ENCODE peak calls at places on chromosomes 11 and 22, in eight cellular contexts. A is brain microvascular endothelial cell, V is bronchial epithelial cell, D is ovary, Z is mesenteric fat pad, B is dermis microvascular lymphatic vessel endothelial cell, L is left ventricle myocardium inferior, T is iPS DF 6.9. P is an unnamed sample.

GRCh38 chr22:35568751-35569725 is 28.4 kb downstream of the RASD2 start:
- DNase-seq in A (peak), V (peak), D (no peak), Z (no peak), B (no peak), L (no peak), T (no peak), P (no peak)

GRCh38 chr11:28606930-28607329 is 498.7 kb downstream of the METTL15 start:
- DNase-seq in A (peak), V (peak), D (peak), Z (no peak), B (no peak), L (no peak), T (no peak), P (no peak)

GRCh38 chr22:16824718-16825687 is at the start of gene XKR3:
- DNase-seq in A (no peak), V (no peak), D (no peak), Z (no peak), B (no peak), L (no peak), T (no peak), P (no peak)

GRCh38 chr11:831951-832528 is 712 bp upstream of the CD151 start:
- DNase-seq in A (no peak), V (no peak), D (no peak), Z (no peak), B (no peak), L (no peak), T (no peak), P (no peak)

GRCh38 chr22:43541462-43542407 is 129.9 kb downstream of the MPPED1 start:
- DNase-seq in A (no peak), V (no peak), D (no peak), Z (peak), B (no peak), L (no peak), T (no peak), P (no peak)

GRCh38 chr11:109892321-109892794 is 200.8 kb upstream of the ZC3H12C start:
- DNase-seq in A (no peak), V (peak), D (no peak), Z (no peak), B (no peak), L (no peak), T (no peak), P (no peak)

GRCh38 chr11:122681731-122682130 is 26.2 kb downstream of the UBASH3B start:
- DNase-seq in A (no peak), V (no peak), D (no peak), Z (no peak), B (no peak), L (no peak), T (no peak), P (no peak)

GRCh38 chr11:15057352-15057751 is 16.0 kb upstream of the CALCB start:
- DNase-seq in A (no peak), V (no peak), D (no peak), Z (no peak), B (no peak), L (no peak), T (no peak), P (no peak)

GRCh38 chr11:26623076-26623666 is 51.1 kb upstream of the MUC15 start:
- DNase-seq in A (peak), V (peak), D (no peak), Z (no peak), B (no peak), L (no peak), T (no peak), P (no peak)

GRCh38 chr11:8512547-8512946 is 81.5 kb downstream of the STK33 start:
- DNase-seq in A (no peak), V (peak), D (no peak), Z (no peak), B (no peak), L (no peak), T (no peak), P (no peak)

GRCh38 chr22:17154971-17155370 is 4.1 kb downstream of the HDHD5 start:
- DNase-seq in A (no peak), V (no peak), D (no peak), Z (no peak), B (no peak), L (no peak), T (no peak), P (no peak)

GRCh38 chr11:134027671-134028070 is 41.2 kb upstream of the JAM3 start:
- DNase-seq in A (no peak), V (no peak), D (no peak), Z (no peak), B (no peak), L (no peak), T (no peak), P (no peak)

GRCh38 chr11:35483131-35483800 is 42.1 kb downstream of the PAMR1 start:
- DNase-seq in A (peak), V (no peak), D (no peak), Z (no peak), B (no peak), L (no peak), T (no peak), P (no peak)

GRCh38 chr11:91404344-91404743 is 820.3 kb upstream of the FAT3 start:
- DNase-seq in A (no peak), V (no peak), D (no peak), Z (no peak), B (no peak), L (no peak), T (no peak), P (no peak)